ENCODE peak calls at places on chromosomes 2 and 18, in five cellular contexts. F is CD8-positive, alpha-beta memory T cell; C is H9; I is hepatocyte; M is Peyer's patch. O is an unnamed sample. For H3K4me1, the result is how much of the 10 kb centered on the place peaks cover.

GRCh38 chr18:76496200-76496890 is 1.3 kb upstream of the ZNF516 start:
- DNase-seq in F (no peak), C (peak), I (peak), M (peak), O (no peak)

GRCh38 chr2:200253631-200254030 is 52.9 kb upstream of the SPATS2L start:
- DNase-seq in F (no peak), C (no peak), I (no peak), M (no peak), O (no peak)

GRCh38 chr2:24830786-24831185 is 37.6 kb downstream of the CENPO start:
- DNase-seq in F (no peak), C (no peak), I (no peak), M (no peak), O (no peak)

GRCh38 chr18:67010916-67011315 is 407.0 kb upstream of the CDH19 start:
- DNase-seq in F (no peak), C (no peak), I (no peak), M (no peak), O (no peak)

GRCh38 chr2:88865801-88866353 is 174.4 kb downstream of the RPIA start:
- DNase-seq in F (no peak), C (no peak), I (no peak), M (no peak), O (no peak)

GRCh38 chr18:55781481-55781957 is 193.5 kb upstream of the TCF4 start:
- DNase-seq in F (no peak), C (peak), I (peak), M (no peak), O (no peak)

GRCh38 chr2:216006164-216006663 is 7.1 kb downstream of the MREG start:
- DNase-seq in F (peak), C (peak), I (no peak), M (no peak), O (peak)

GRCh38 chr2:31476511-31477171 is 62.1 kb upstream of the XDH start:
- DNase-seq in F (no peak), C (no peak), I (no peak), M (no peak), O (no peak)

GRCh38 chr2:204665244-204665643 is 120.0 kb downstream of the PARD3B start:
- DNase-seq in F (no peak), C (no peak), I (no peak), M (no peak), O (no peak)

GRCh38 chr2:55225481-55226020 is 6.5 kb downstream of the CLHC1 start:
- DNase-seq in F (no peak), C (peak), I (no peak), M (no peak), O (no peak)

GRCh38 chr2:204360218-204361007 is 184.9 kb upstream of the PARD3B start:
- DNase-seq in F (no peak), C (no peak), I (no peak), M (no peak), O (no peak)

GRCh38 chr2:150030440-150030839 is 442.9 kb upstream of the MMADHC start:
- DNase-seq in F (no peak), C (no peak), I (no peak), M (no peak), O (no peak)

GRCh38 chr2:229237270-229237669 is 33.8 kb downstream of the PID1 start:
- DNase-seq in F (no peak), C (no peak), I (no peak), M (no peak), O (no peak)

GRCh38 chr18:62325806-62326645 is 916 bp downstream of the TNFRSF11A start:
- DNase-seq in F (no peak), C (no peak), I (no peak), M (peak), O (no peak)

GRCh38 chr18:53790817-53791216 is 433.7 kb downstream of the MBD2 start:
- DNase-seq in F (no peak), C (no peak), I (no peak), M (no peak), O (no peak)

GRCh38 chr2:56576001-56576400 is 392.2 kb downstream of the CCDC85A start:
- DNase-seq in F (no peak), C (no peak), I (no peak), M (no peak), O (no peak)

GRCh38 chr18:71625691-71626090 is 918.5 kb downstream of the CBLN2 start:
- DNase-seq in F (no peak), C (no peak), I (no peak), M (no peak), O (no peak)

GRCh38 chr18:10213526-10213925 is 240.9 kb upstream of the APCDD1 start:
- DNase-seq in F (no peak), C (no peak), I (peak), M (no peak), O (no peak)

GRCh38 chr2:182866461-182867369 is at the start of gene FRZB:
- DNase-seq in F (no peak), C (peak), I (peak), M (peak), O (no peak)

GRCh38 chr2:26577442-26578433 is 63.4 kb downstream of the CIB4 start:
- DNase-seq in F (peak), C (peak), I (peak), M (peak), O (peak)

GRCh38 chr2:24721470-24721869 is 71.7 kb downstream of the PTRHD1 start:
- DNase-seq in F (no peak), C (no peak), I (peak), M (no peak), O (no peak)

GRCh38 chr2:20994130-20994529 is 49.7 kb downstream of the APOB start:
- DNase-seq in F (no peak), C (no peak), I (no peak), M (no peak), O (no peak)

GRCh38 chr2:217870528-217871011 is 132.2 kb downstream of the TNS1 start:
- DNase-seq in F (no peak), C (no peak), I (no peak), M (no peak), O (no peak)

GRCh38 chr2:206154197-206154596 is 5.0 kb downstream of the NDUFS1 start:
- DNase-seq in F (no peak), C (no peak), I (peak), M (no peak), O (no peak)

GRCh38 chr2:529425-529824 is 147.8 kb downstream of the TMEM18 start:
- DNase-seq in F (no peak), C (no peak), I (peak), M (no peak), O (no peak)

GRCh38 chr2:241546771-241547498 is 11.6 kb upstream of the BOK start:
- DNase-seq in F (no peak), C (peak), I (peak), M (no peak), O (no peak)

GRCh38 chr2:108236676-108237335 is 3.0 kb upstream of the SULT1C3 start:
- DNase-seq in F (no peak), C (no peak), I (no peak), M (no peak), O (no peak)

GRCh38 chr2:163757811-163758210 is 22.0 kb upstream of the FIGN start:
- DNase-seq in F (no peak), C (peak), I (no peak), M (no peak), O (no peak)

GRCh38 chr18:79315589-79315988 is 80.1 kb upstream of the NFATC1 start:
- DNase-seq in F (no peak), C (no peak), I (no peak), M (no peak), O (no peak)

GRCh38 chr2:42105330-42106256 is 57.8 kb downstream of the PKDCC start:
- DNase-seq in F (peak), C (no peak), I (no peak), M (no peak), O (peak)

GRCh38 chr2:62432407-62432806 is 73.6 kb downstream of the TMEM17 start:
- DNase-seq in F (no peak), C (no peak), I (no peak), M (no peak), O (no peak)

GRCh38 chr2:61247204-61247812 is 85.3 kb downstream of the C2orf74 start:
- DNase-seq in F (no peak), C (no peak), I (peak), M (no peak), O (no peak)

GRCh38 chr18:51028201-51028805 is 1.7 kb upstream of the SMAD4 start:
- DNase-seq in F (no peak), C (no peak), I (no peak), M (no peak), O (no peak)

GRCh38 chr2:9286553-9287399 is 80.2 kb downstream of the ASAP2 start:
- DNase-seq in F (no peak), C (no peak), I (no peak), M (no peak), O (no peak)
- H3K4me1 ChIP-seq in F (under half), C (under half), I (under half), M (under half), O (under half)

DNA sequence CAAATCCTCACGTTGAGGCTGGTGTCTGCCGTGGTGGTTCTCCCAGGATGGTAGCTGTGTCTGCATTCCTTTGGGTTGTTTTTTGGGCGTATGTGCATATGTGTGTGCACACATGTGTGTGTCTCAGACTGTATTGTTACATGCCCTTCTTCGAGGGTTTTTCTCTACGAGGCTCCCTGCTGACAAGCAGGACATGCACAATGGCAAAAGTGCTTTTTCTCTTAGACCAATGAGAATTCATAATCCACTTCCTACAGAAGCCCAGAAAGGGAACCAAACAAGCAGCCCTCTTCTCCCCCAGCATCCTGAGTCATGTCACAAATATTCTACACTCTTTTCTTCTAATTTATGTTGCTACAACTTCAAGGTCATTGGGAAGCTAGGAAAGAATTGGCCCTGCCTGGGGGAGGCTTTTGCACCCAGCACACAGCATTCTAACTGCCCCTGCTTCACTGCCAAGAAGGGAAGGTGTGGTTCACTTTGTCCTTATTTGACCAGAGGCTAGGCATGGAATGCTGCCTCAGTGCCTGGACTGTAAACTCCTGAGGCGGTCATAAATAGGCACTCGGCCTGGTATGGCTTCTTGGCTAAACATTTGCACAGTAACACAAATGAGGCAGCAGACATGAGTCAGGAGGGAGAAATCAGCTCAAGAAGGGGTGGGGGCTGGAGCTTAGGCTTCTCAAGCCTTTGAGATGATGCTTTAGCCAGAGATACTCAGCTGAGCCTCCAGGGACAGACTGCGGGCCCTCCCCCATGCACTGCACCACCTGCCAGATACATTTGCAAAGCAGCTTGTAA is 92.6 kb upstream of the KLF7 start:
- DNase-seq in F (no peak), C (no peak), I (peak), M (peak), O (no peak)
- H3K4me1 ChIP-seq in F (under half), C (under half), I (under half), M (under half), O (under half)

GRCh38 chr2:151758744-151759143 is 24.5 kb upstream of the NEB start:
- DNase-seq in F (no peak), C (no peak), I (no peak), M (no peak), O (no peak)

GRCh38 chr2:151754253-151754897 is 20.1 kb upstream of the NEB start:
- DNase-seq in F (no peak), C (no peak), I (no peak), M (no peak), O (no peak)

GRCh38 chr2:151757861-151758260 is 23.6 kb upstream of the NEB start:
- DNase-seq in F (no peak), C (no peak), I (no peak), M (no peak), O (no peak)

GRCh38 chr2:151756820-151757219 is 22.5 kb upstream of the NEB start:
- DNase-seq in F (no peak), C (no peak), I (no peak), M (no peak), O (no peak)

GRCh38 chr2:151753540-151753939 is 19.3 kb upstream of the NEB start:
- DNase-seq in F (no peak), C (no peak), I (no peak), M (no peak), O (no peak)
- H3K4me1 ChIP-seq in F (under half), C (under half), I (under half), M (under half), O (under half)

DNA sequence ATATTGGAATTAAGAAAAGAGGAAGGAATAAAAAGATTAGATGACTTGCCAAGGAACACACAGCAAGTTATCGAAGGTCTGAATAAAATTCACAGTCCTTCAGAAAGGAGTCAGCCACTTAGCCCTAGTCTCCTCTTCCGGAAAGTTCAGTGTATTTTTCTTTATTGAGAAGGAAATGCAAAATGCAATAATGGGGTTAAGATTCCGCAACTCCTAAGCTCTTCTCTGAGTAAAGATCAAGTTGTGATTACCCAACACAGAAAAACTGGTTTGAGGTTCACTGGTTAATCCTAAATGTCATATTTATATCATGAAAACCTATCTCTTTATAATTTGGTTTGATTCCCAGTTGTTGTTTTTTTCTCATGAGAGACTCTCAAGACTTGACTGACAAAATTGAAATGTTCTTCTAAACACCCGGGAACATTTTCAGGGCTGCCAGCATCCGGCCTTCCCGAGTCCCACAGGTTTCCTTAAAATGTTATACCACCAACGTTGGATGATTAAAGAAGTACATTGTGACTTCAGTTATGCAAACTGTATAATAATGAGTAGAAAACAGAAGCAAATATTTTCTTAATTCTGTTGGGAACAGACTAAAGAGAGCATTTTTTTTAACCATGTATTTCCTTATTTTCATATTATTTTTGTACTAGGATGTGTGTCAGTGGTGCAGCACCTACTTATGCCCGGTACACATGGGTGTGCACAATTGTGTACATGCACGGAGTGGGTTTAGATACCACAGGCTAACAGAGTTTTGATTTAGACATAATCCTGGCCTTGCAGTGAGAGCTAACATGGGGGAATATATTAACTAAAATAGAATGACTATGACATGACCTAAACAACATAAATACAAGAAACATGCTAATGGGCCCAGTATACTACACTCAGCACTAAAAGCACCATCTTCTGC is 100.2 kb downstream of the STK39 start:
- DNase-seq in F (no peak), C (no peak), I (no peak), M (no peak), O (no peak)
- H3K4me1 ChIP-seq in F (under half), C (under half), I (under half), M (under half), O (under half)

GRCh38 chr2:136021976-136022375 is 36.5 kb upstream of the DARS1 start:
- DNase-seq in F (no peak), C (no peak), I (no peak), M (no peak), O (no peak)
- H3K4me1 ChIP-seq in F (under half), C (under half), I (under half), M (under half), O (under half)

GRCh38 chr2:16663121-16663905 is 2.3 kb downstream of the CYRIA start:
- DNase-seq in F (no peak), C (no peak), I (no peak), M (no peak), O (no peak)
- H3K4me1 ChIP-seq in F (under half), C (under half), I (under half), M (under half), O (under half)

GRCh38 chr2:159138642-159139182 is 147.8 kb downstream of the WDSUB1 start:
- DNase-seq in F (no peak), C (no peak), I (no peak), M (no peak), O (no peak)
- H3K4me1 ChIP-seq in F (under half), C (under half), I (under half), M (under half), O (under half)

GRCh38 chr2:69138247-69138754 is 125.3 kb downstream of the ANTXR1 start:
- DNase-seq in F (no peak), C (no peak), I (no peak), M (no peak), O (no peak)
- H3K4me1 ChIP-seq in F (under half), C (under half), I (under half), M (under half), O (under half)

GRCh38 chr18:58402951-58403702 is 225.8 kb downstream of the ALPK2 start:
- DNase-seq in F (no peak), C (no peak), I (no peak), M (no peak), O (no peak)

GRCh38 chr18:58407263-58407648 is 221.6 kb downstream of the ALPK2 start:
- DNase-seq in F (no peak), C (no peak), I (peak), M (no peak), O (no peak)

GRCh38 chr18:58403799-58404455 is 225.0 kb downstream of the ALPK2 start:
- DNase-seq in F (no peak), C (no peak), I (no peak), M (no peak), O (no peak)

GRCh38 chr18:58407649-58408407 is 221.1 kb downstream of the ALPK2 start:
- DNase-seq in F (no peak), C (no peak), I (peak), M (no peak), O (no peak)

DNA sequence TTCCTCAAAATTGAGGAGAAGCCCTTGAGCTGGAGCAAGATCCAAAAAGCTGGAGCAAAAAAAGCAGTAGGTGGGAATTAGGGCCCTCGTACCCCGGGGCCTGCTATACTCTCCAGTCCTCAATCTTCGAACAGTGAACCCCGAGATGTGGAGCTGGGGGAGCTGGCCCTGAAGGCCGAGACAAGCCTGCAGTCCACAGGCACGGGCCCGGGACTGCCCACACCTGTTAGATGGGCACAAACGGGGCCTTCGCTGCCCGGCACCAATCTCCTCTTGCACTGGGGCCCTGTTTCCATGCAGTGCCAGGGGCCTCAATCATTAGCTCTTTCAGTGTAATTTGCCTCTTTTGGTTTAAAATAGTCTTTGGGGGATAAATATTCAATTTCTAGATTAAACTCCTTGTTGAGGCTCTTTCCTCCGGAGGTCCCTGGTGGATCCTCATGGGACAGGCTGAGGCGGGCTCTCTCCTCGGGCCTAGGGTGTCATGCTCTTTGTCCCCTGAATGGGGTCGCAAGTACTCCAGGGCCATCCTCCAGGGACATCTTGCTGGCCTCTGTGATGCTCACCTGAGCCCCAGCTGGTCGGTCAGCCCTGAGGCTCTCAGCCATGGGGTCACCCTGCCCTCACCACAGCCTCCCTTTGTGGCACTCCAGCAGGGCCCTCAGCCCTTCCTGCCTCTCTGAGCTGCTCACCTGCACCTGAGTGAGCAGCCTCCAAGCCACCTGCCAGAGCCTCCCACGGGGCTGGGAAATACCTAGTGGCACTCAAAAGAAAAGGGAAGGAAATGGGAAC is 223.6 kb downstream of the ALPK2 start:
- DNase-seq in F (no peak), C (no peak), I (no peak), M (no peak), O (no peak)
- H3K4me1 ChIP-seq in F (under half), C (under half), I (under half), M (under half), O (under half)

O was measured in effector memory CD4-positive, alpha-beta T cell.